ENCODE peak calls at places on chromosomes 6 and 20, in ten cellular contexts. H is left lung, W is PC-3, P is A549, Z is HFF-Myc, T is ovary, S is endothelial cell of umbilical vein, J is fibroblast of lung, K is Panc1, L is cardiac muscle cell. F is an unnamed sample.

GRCh38 chr20:34557936-34558319 is 590 bp upstream of the MAP1LC3A start:
- DNase-seq in H (no peak), W (no peak), P (no peak), Z (no peak), T (peak), S (no peak), J (no peak), K (no peak), L (no peak), F (no peak)

GRCh38 chr6:29964904-29965872 is 22.9 kb downstream of the HLA-A start:
- DNase-seq in H (peak), W (peak), P (peak), Z (peak), T (peak), S (peak), J (peak), K (no peak), L (peak), F (no peak)

GRCh38 chr6:138805431-138805830 is 9.5 kb downstream of the ECT2L start:
- DNase-seq in H (no peak), W (no peak), P (no peak), Z (peak), T (no peak), S (no peak), J (peak), K (no peak), L (peak), F (no peak)

GRCh38 chr20:37839432-37839827 is 63.5 kb upstream of the VSTM2L start:
- DNase-seq in H (no peak), W (no peak), P (no peak), Z (no peak), T (no peak), S (no peak), J (no peak), K (no peak), L (no peak), F (no peak)

GRCh38 chr6:138757131-138757530 is 16.4 kb upstream of the CCDC28A start:
- DNase-seq in H (no peak), W (no peak), P (no peak), Z (no peak), T (no peak), S (no peak), J (no peak), K (no peak), L (peak), F (no peak)

GRCh38 chr6:14925627-14926026 is 320.2 kb upstream of the JARID2 start:
- DNase-seq in H (no peak), W (peak), P (no peak), Z (no peak), T (no peak), S (no peak), J (peak), K (no peak), L (peak), F (no peak)

GRCh38 chr6:90525421-90525820 is 61.5 kb downstream of the MAP3K7 start:
- DNase-seq in H (no peak), W (no peak), P (no peak), Z (no peak), T (no peak), S (no peak), J (no peak), K (no peak), L (no peak), F (no peak)

GRCh38 chr6:82257088-82257774 is 9.7 kb upstream of the IBTK start:
- DNase-seq in H (no peak), W (peak), P (peak), Z (no peak), T (no peak), S (no peak), J (no peak), K (no peak), L (no peak), F (no peak)

GRCh38 chr6:74319292-74319691 is 623.3 kb downstream of the CD109 start:
- DNase-seq in H (no peak), W (no peak), P (no peak), Z (no peak), T (no peak), S (no peak), J (no peak), K (no peak), L (no peak), F (no peak)

GRCh38 chr6:30107756-30108155 is 5.1 kb downstream of the TRIM31 start:
- DNase-seq in H (no peak), W (peak), P (no peak), Z (no peak), T (no peak), S (no peak), J (no peak), K (no peak), L (no peak), F (no peak)

GRCh38 chr6:109362102-109362884 is 20.0 kb downstream of the CD164 start:
- DNase-seq in H (no peak), W (no peak), P (no peak), Z (no peak), T (no peak), S (no peak), J (no peak), K (no peak), L (no peak), F (no peak)

GRCh38 chr6:122268394-122268793 is 131.1 kb upstream of the HSF2 start:
- DNase-seq in H (no peak), W (no peak), P (no peak), Z (no peak), T (no peak), S (no peak), J (no peak), K (no peak), L (no peak), F (no peak)

GRCh38 chr6:165774903-165775608 is 112.0 kb upstream of the PDE10A start:
- DNase-seq in H (no peak), W (no peak), P (no peak), Z (no peak), T (no peak), S (peak), J (no peak), K (no peak), L (peak), F (no peak)

GRCh38 chr6:116840091-116840490 is 11.2 kb upstream of the GPRC6A start:
- DNase-seq in H (no peak), W (peak), P (no peak), Z (no peak), T (no peak), S (no peak), J (peak), K (no peak), L (peak), F (no peak)

GRCh38 chr20:11235058-11235457 is 561.3 kb upstream of the JAG1 start:
- DNase-seq in H (no peak), W (peak), P (no peak), Z (peak), T (no peak), S (peak), J (peak), K (no peak), L (peak), F (no peak)

GRCh38 chr6:83917001-83917400 is 57.5 kb downstream of the CYB5R4 start:
- DNase-seq in H (no peak), W (no peak), P (no peak), Z (no peak), T (no peak), S (no peak), J (no peak), K (no peak), L (no peak), F (no peak)

GRCh38 chr6:169981969-169982368 is 230.5 kb downstream of the ERMARD start:
- DNase-seq in H (no peak), W (no peak), P (no peak), Z (no peak), T (no peak), S (no peak), J (no peak), K (no peak), L (no peak), F (no peak)

GRCh38 chr6:169981568-169981967 is 230.1 kb downstream of the ERMARD start:
- DNase-seq in H (no peak), W (no peak), P (no peak), Z (no peak), T (no peak), S (no peak), J (no peak), K (no peak), L (no peak), F (no peak)

GRCh38 chr6:169983651-169984050 is 232.2 kb downstream of the ERMARD start:
- DNase-seq in H (peak), W (no peak), P (no peak), Z (no peak), T (no peak), S (no peak), J (no peak), K (no peak), L (no peak), F (no peak)

GRCh38 chr6:169981051-169981450 is 229.6 kb downstream of the ERMARD start:
- DNase-seq in H (peak), W (no peak), P (no peak), Z (no peak), T (no peak), S (no peak), J (no peak), K (no peak), L (no peak), F (no peak)

GRCh38 chr6:169982461-169983386 is 231.3 kb downstream of the ERMARD start:
- DNase-seq in H (peak), W (no peak), P (no peak), Z (no peak), T (no peak), S (no peak), J (no peak), K (no peak), L (no peak), F (no peak)
- TF ChIP-seq CTCF in H (no peak), W (no peak), P (no peak), Z (no peak), T (no peak), S (no peak), J (no peak), K (no peak), L (no peak), F (no peak)

GRCh38 chr6:2850480-2851150 is 9.0 kb upstream of the SERPINB1 start:
- DNase-seq in H (no peak), W (peak), P (peak), Z (no peak), T (no peak), S (peak), J (no peak), K (no peak), L (peak), F (no peak)

GRCh38 chr6:2845880-2846208 is 4.2 kb upstream of the SERPINB1 start:
- DNase-seq in H (no peak), W (no peak), P (no peak), Z (no peak), T (no peak), S (no peak), J (no peak), K (no peak), L (no peak), F (no peak)

GRCh38 chr6:2843138-2843740 is 1.6 kb upstream of the SERPINB1 start:
- DNase-seq in H (no peak), W (peak), P (no peak), Z (no peak), T (no peak), S (no peak), J (no peak), K (no peak), L (peak), F (no peak)

GRCh38 chr6:2848851-2849250 is 7.2 kb upstream of the SERPINB1 start:
- DNase-seq in H (no peak), W (no peak), P (no peak), Z (no peak), T (no peak), S (no peak), J (no peak), K (no peak), L (no peak), F (no peak)

GRCh38 chr6:2846873-2847224 is 5.2 kb upstream of the SERPINB1 start:
- DNase-seq in H (no peak), W (no peak), P (no peak), Z (no peak), T (no peak), S (no peak), J (no peak), K (no peak), L (no peak), F (no peak)
- TF ChIP-seq CTCF in H (no peak), W (no peak), P (no peak), Z (no peak), T (no peak), S (no peak), J (no peak), K (no peak), L (no peak), F (no peak)

GRCh38 chr20:35771689-35772562 is at the start of gene PHF20:
- DNase-seq in H (peak), W (peak), P (peak), Z (peak), T (peak), S (peak), J (peak), K (peak), L (peak), F (peak)
- TF ChIP-seq CTCF in H (no peak), W (no peak), P (no peak), Z (no peak), T (peak), S (no peak), J (no peak), K (no peak), L (no peak), F (no peak)

GRCh38 chr6:56760842-56761241 is 118.2 kb upstream of the DST start:
- DNase-seq in H (no peak), W (no peak), P (no peak), Z (no peak), T (no peak), S (no peak), J (no peak), K (no peak), L (no peak), F (no peak)

GRCh38 chr6:56766806-56767178 is 124.1 kb upstream of the DST start:
- DNase-seq in H (no peak), W (peak), P (no peak), Z (no peak), T (no peak), S (peak), J (peak), K (no peak), L (peak), F (no peak)

GRCh38 chr6:56766139-56766805 is 123.6 kb upstream of the DST start:
- DNase-seq in H (peak), W (no peak), P (no peak), Z (no peak), T (no peak), S (no peak), J (no peak), K (no peak), L (no peak), F (no peak)

GRCh38 chr6:56765494-56765893 is 122.8 kb upstream of the DST start:
- DNase-seq in H (no peak), W (no peak), P (no peak), Z (no peak), T (no peak), S (no peak), J (no peak), K (no peak), L (no peak), F (no peak)

GRCh38 chr6:56764081-56764566 is 121.4 kb upstream of the DST start:
- DNase-seq in H (no peak), W (peak), P (peak), Z (no peak), T (no peak), S (peak), J (peak), K (no peak), L (peak), F (no peak)
- TF ChIP-seq CTCF in H (peak), W (peak), P (peak), Z (peak), T (no peak), S (peak), J (peak), K (peak), L (peak), F (peak)

GRCh38 chr20:16904751-16905150 is 156.6 kb downstream of the OTOR start:
- DNase-seq in H (no peak), W (peak), P (peak), Z (no peak), T (no peak), S (no peak), J (no peak), K (no peak), L (no peak), F (no peak)
- TF ChIP-seq CTCF in H (no peak), W (peak), P (no peak), Z (peak), T (no peak), S (no peak), J (no peak), K (peak), L (no peak), F (no peak)

GRCh38 chr6:105177521-105177920 is 2.3 kb downstream of the POPDC3 start:
- DNase-seq in H (no peak), W (no peak), P (no peak), Z (no peak), T (no peak), S (no peak), J (no peak), K (no peak), L (no peak), F (no peak)

GRCh38 chr6:105179244-105180065 is at the start of gene POPDC3:
- DNase-seq in H (peak), W (peak), P (peak), Z (no peak), T (no peak), S (no peak), J (peak), K (no peak), L (peak), F (peak)

GRCh38 chr6:105178636-105179035 is 1.2 kb downstream of the POPDC3 start:
- DNase-seq in H (no peak), W (no peak), P (no peak), Z (no peak), T (no peak), S (no peak), J (no peak), K (no peak), L (no peak), F (no peak)

GRCh38 chr6:105174512-105174911 is 5.3 kb downstream of the POPDC3 start:
- DNase-seq in H (no peak), W (peak), P (peak), Z (no peak), T (no peak), S (no peak), J (peak), K (no peak), L (no peak), F (no peak)

DNA sequence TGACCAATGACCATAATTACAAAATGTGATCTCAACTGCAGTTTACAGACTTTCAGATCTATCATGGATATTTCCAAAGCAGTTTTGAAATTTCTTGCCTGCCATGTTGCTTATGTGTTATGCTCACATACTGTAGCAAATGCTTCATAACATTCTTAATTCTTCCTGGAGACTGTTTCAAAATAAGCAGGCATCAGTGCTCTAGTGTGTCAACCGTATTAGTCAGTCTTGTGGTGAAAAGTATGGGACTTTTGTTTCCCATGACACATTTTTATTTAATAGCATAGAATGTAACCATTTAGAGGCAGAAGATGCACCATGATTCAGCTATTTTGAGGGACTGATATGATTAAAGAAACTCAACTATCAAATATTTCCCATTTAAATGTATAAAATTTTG is 1.7 kb downstream of the POPDC3 start:
- DNase-seq in H (no peak), W (peak), P (peak), Z (no peak), T (no peak), S (no peak), J (peak), K (no peak), L (peak), F (no peak)
- TF ChIP-seq CTCF in H (no peak), W (no peak), P (no peak), Z (no peak), T (no peak), S (no peak), J (no peak), K (no peak), L (no peak), F (no peak)

GRCh38 chr20:17808782-17809181 is 109.0 kb downstream of the BANF2 start:
- DNase-seq in H (no peak), W (no peak), P (no peak), Z (no peak), T (peak), S (no peak), J (no peak), K (no peak), L (no peak), F (no peak)

GRCh38 chr20:17808357-17808756 is 108.6 kb downstream of the BANF2 start:
- DNase-seq in H (no peak), W (no peak), P (no peak), Z (peak), T (peak), S (peak), J (peak), K (no peak), L (peak), F (no peak)

GRCh38 chr20:17810847-17811604 is 111.3 kb downstream of the BANF2 start:
- DNase-seq in H (no peak), W (no peak), P (no peak), Z (no peak), T (no peak), S (no peak), J (no peak), K (no peak), L (no peak), F (no peak)

GRCh38 chr20:17809714-17810631 is 110.2 kb downstream of the BANF2 start:
- DNase-seq in H (no peak), W (peak), P (no peak), Z (no peak), T (no peak), S (no peak), J (no peak), K (no peak), L (no peak), F (no peak)

DNA sequence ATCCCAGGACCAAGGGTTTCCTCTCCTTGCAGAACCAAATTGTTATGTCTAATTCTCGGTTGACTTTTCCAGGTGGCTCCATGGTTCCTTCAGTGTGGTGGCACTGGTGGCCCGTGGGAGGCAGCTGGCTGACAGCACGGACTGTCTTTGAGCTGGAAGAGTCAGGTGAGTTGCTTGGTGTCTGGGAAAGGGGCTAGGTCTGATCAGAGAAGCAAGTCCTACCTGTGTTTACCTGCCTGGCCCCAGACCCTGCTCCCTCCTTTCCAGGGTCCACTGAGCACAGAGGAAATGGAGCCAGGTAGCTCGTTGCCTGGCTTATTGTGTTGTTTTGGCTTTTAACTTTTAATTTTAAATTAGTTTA is 111.8 kb downstream of the BANF2 start:
- DNase-seq in H (no peak), W (no peak), P (no peak), Z (no peak), T (no peak), S (no peak), J (no peak), K (no peak), L (no peak), F (no peak)
- TF ChIP-seq CTCF in H (no peak), W (no peak), P (no peak), Z (no peak), T (no peak), S (no peak), J (no peak), K (no peak), L (no peak), F (no peak)

GRCh38 chr6:160678230-160678629 is 14.2 kb upstream of the LPA start:
- DNase-seq in H (no peak), W (no peak), P (no peak), Z (no peak), T (no peak), S (no peak), J (no peak), K (no peak), L (no peak), F (no peak)

GRCh38 chr6:160678744-160679401 is 14.8 kb upstream of the LPA start:
- DNase-seq in H (peak), W (no peak), P (no peak), Z (no peak), T (no peak), S (no peak), J (no peak), K (no peak), L (no peak), F (peak)

GRCh38 chr6:160679402-160679769 is 15.3 kb upstream of the LPA start:
- DNase-seq in H (no peak), W (no peak), P (no peak), Z (no peak), T (no peak), S (no peak), J (no peak), K (no peak), L (no peak), F (peak)
- TF ChIP-seq CTCF in H (no peak), W (no peak), P (no peak), Z (peak), T (no peak), S (no peak), J (no peak), K (peak), L (peak), F (peak)

GRCh38 chr6:43996614-43997341 is 130.5 kb downstream of the MRPL14 start:
- DNase-seq in H (no peak), W (no peak), P (no peak), Z (no peak), T (no peak), S (no peak), J (no peak), K (no peak), L (no peak), F (no peak)

GRCh38 chr6:43992783-43993505 is 134.3 kb downstream of the MRPL14 start:
- DNase-seq in H (no peak), W (no peak), P (no peak), Z (no peak), T (no peak), S (no peak), J (no peak), K (no peak), L (no peak), F (no peak)

GRCh38 chr6:43995137-43995536 is 132.1 kb downstream of the MRPL14 start:
- DNase-seq in H (no peak), W (no peak), P (no peak), Z (no peak), T (no peak), S (no peak), J (no peak), K (no peak), L (no peak), F (no peak)

GRCh38 chr6:43992126-43992663 is 135.1 kb downstream of the MRPL14 start:
- DNase-seq in H (no peak), W (no peak), P (no peak), Z (no peak), T (no peak), S (no peak), J (no peak), K (no peak), L (no peak), F (no peak)

GRCh38 chr6:43993881-43994523 is 133.2 kb downstream of the MRPL14 start:
- DNase-seq in H (no peak), W (peak), P (no peak), Z (no peak), T (no peak), S (no peak), J (no peak), K (no peak), L (no peak), F (no peak)
- TF ChIP-seq CTCF in H (no peak), W (peak), P (no peak), Z (no peak), T (no peak), S (no peak), J (no peak), K (no peak), L (no peak), F (no peak)

F was measured in progenitor cell of endocrine pancreas.